ENCODE peak calls at places on chromosomes 3 and 15, in six cellular contexts. P, K, R, A, Y and E are unnamed samples.

GRCh38 chr15:77456746-77457618 is 36.3 kb downstream of the HMG20A start:
- DNase-seq in R (no peak), K (peak; percentile 44), P (no peak), Y (peak; percentile 14), A (no peak), E (no peak)

GRCh38 chr3:50324351-50325144 is 2.0 kb upstream of the HYAL2 start:
- DNase-seq in R (peak; percentile 92), Y (peak; percentile 76), A (peak; percentile 80), P (no peak), K (peak; percentile 61), E (peak; percentile 84)

GRCh38 chr15:80560601-80561025 is 134.5 kb upstream of the ABHD17C start:
- DNase-seq in A (no peak), Y (no peak), R (no peak), P (no peak), K (no peak), E (no peak)

GRCh38 chr15:91099616-91100560 is at the start of gene SV2B:
- DNase-seq in A (peak; percentile 28), R (peak; percentile 83), K (peak; percentile 42), Y (peak; percentile 7), P (peak; percentile 38), E (peak; percentile 47)

GRCh38 chr3:108548304-108548703 is 37.9 kb upstream of the MYH15 start:
- DNase-seq in K (peak; percentile 15), Y (peak; percentile 35), R (no peak), A (peak; percentile 19), P (no peak), E (no peak)

GRCh38 chr3:21979706-21980105 is 228.7 kb upstream of the ZNF385D start:
- DNase-seq in R (no peak), A (peak; percentile 90), P (no peak), Y (no peak), K (peak; percentile 60), E (no peak)

GRCh38 chr3:128784228-128784627 is 58.2 kb downstream of the RAB7A start:
- DNase-seq in K (no peak), A (no peak), R (peak; percentile 82), Y (peak; percentile 21), P (peak; percentile 26), E (peak; percentile 39)

GRCh38 chr3:127604035-127604434 is 5.8 kb downstream of the MCM2 start:
- DNase-seq in A (no peak), Y (no peak), R (no peak), K (no peak), P (no peak), E (no peak)

GRCh38 chr3:122590581-122590980 is 13.1 kb downstream of the PARP15 start:
- DNase-seq in Y (no peak), R (no peak), K (no peak), A (no peak), P (no peak), E (no peak)

GRCh38 chr3:173465112-173465511 is 67.6 kb downstream of the NLGN1 start:
- DNase-seq in Y (peak; percentile 79), P (peak; percentile 3), A (peak; percentile 28), K (peak; percentile 51), R (peak; percentile 6), E (no peak)

DNA sequence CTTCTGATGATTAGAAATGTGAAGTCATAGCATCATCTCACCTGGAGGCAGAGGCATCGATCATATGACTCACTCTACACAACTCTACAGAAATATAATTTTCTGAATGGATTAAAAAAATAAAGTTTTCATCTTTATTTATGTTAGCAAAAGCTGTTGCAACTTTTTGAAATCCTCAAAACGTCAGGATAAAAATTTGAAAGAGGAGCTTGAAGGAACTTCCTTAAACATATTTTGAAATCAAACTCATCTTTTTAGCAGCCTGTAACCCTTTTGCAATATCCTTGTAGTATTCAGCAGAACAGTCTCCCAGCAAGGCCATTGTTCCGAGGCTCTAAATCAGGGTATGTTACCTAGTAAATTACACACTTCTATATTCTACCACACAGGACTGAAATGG is 985.4 kb downstream of the PLOD2 start:
- DNase-seq in A (no peak), R (no peak), Y (no peak), K (no peak), P (no peak), E (no peak)
- H3K4me2 ChIP-seq in A (no peak overlapping the region), R (no peak overlapping the region), Y (no peak overlapping the region), K (no peak overlapping the region), P (no peak overlapping the region), E (no peak overlapping the region)

GRCh38 chr3:147369671-147370123 is 36.6 kb downstream of the ZIC4 start:
- DNase-seq in P (no peak), Y (no peak), A (no peak), K (no peak), R (peak; percentile 74), E (no peak)

GRCh38 chr3:147367676-147368075 is 38.7 kb downstream of the ZIC4 start:
- DNase-seq in K (no peak), R (no peak), A (no peak), Y (no peak), P (no peak), E (no peak)

GRCh38 chr3:147369231-147369630 is 37.1 kb downstream of the ZIC4 start:
- DNase-seq in A (no peak), Y (no peak), K (no peak), P (no peak), R (no peak), E (no peak)

GRCh38 chr3:147368561-147369151 is 37.7 kb downstream of the ZIC4 start:
- DNase-seq in A (no peak), Y (no peak), R (peak; percentile 57), K (no peak), P (no peak), E (no peak)

GRCh38 chr3:147368151-147368550 is 38.2 kb downstream of the ZIC4 start:
- DNase-seq in R (no peak), K (no peak), P (no peak), A (no peak), Y (no peak), E (no peak)
- H3K27me3 ChIP-seq in R (peaks cover 100% of the 10 kb centered on the region), K (peaks cover 71% of the 10 kb centered on the region), P (peaks cover 98% of the 10 kb centered on the region), A (peaks cover 92% of the 10 kb centered on the region), Y (peaks cover 84% of the 10 kb centered on the region), E (peaks cover 95% of the 10 kb centered on the region)

GRCh38 chr3:33377489-33377888 is 62.7 kb downstream of the UBP1 start:
- DNase-seq in P (no peak), R (no peak), Y (no peak), K (no peak), A (no peak), E (no peak)

GRCh38 chr3:33373082-33373437 is 67.1 kb downstream of the UBP1 start:
- DNase-seq in R (no peak), K (no peak), P (no peak), Y (no peak), A (no peak), E (no peak)

GRCh38 chr3:33377931-33378330 is 62.3 kb downstream of the UBP1 start:
- DNase-seq in Y (no peak), R (no peak), A (peak; percentile 73), P (no peak), K (peak; percentile 84), E (no peak)

GRCh38 chr3:33372218-33373081 is 67.8 kb downstream of the UBP1 start:
- DNase-seq in Y (peak; percentile 71), A (peak; percentile 84), R (peak; percentile 72), P (peak; percentile 41), K (peak; percentile 73), E (peak; percentile 63)
- H3K4me2 ChIP-seq in Y (peak overlapping the region; percentile 52), A (peak overlapping the region; percentile 61), R (no peak overlapping the region), P (no peak overlapping the region), K (peak overlapping the region; percentile 71), E (peak overlapping the region; percentile 47)

GRCh38 chr15:73480051-73480450 is 37.1 kb downstream of the REC114 start:
- DNase-seq in K (no peak), Y (no peak), R (no peak), A (no peak), P (no peak), E (no peak)

GRCh38 chr15:73476704-73477216 is 33.8 kb downstream of the REC114 start:
- DNase-seq in Y (no peak), A (no peak), K (no peak), P (no peak), R (no peak), E (no peak)

GRCh38 chr15:73474785-73475184 is 31.8 kb downstream of the REC114 start:
- DNase-seq in A (no peak), R (no peak), P (no peak), Y (no peak), K (no peak), E (no peak)
- H3K27me3 ChIP-seq in A (peaks cover 44% of the 10 kb centered on the region), R (no peaks in the 10 kb centered on the region), P (peaks cover 11% of the 10 kb centered on the region), Y (no peaks in the 10 kb centered on the region), K (peaks cover 8% of the 10 kb centered on the region), E (peaks cover 8% of the 10 kb centered on the region)

GRCh38 chr15:52709172-52709979 is 30.2 kb upstream of the ATOSA start:
- DNase-seq in K (no peak), P (no peak), A (no peak), Y (no peak), R (peak; percentile 89), E (peak; percentile 80)
- H3K4me2 ChIP-seq in K (peak overlapping the region; percentile 63), P (peak overlapping the region; percentile 35), A (no peak overlapping the region), Y (no peak overlapping the region), R (peak overlapping the region; percentile 78), E (peak overlapping the region; percentile 68)

GRCh38 chr3:94734201-94734600 is 671.3 kb downstream of the NSUN3 start:
- DNase-seq in A (no peak), Y (no peak), P (peak; percentile 66), K (no peak), R (peak; percentile 89), E (no peak)
- H3K27me3 ChIP-seq in A (no peaks in the 10 kb centered on the region), Y (no peaks in the 10 kb centered on the region), P (no peaks in the 10 kb centered on the region), K (no peaks in the 10 kb centered on the region), R (peaks cover 99% of the 10 kb centered on the region), E (no peaks in the 10 kb centered on the region)

GRCh38 chr15:78696436-78696835 is 55.4 kb upstream of the CHRNB4 start:
- DNase-seq in Y (no peak), A (no peak), K (no peak), R (no peak), P (no peak), E (no peak)

GRCh38 chr15:78695046-78695671 is 54.1 kb upstream of the CHRNB4 start:
- DNase-seq in R (no peak), Y (no peak), K (no peak), P (no peak), A (peak; percentile 8), E (no peak)

GRCh38 chr15:78695849-78696248 is 54.8 kb upstream of the CHRNB4 start:
- DNase-seq in P (no peak), K (no peak), A (no peak), Y (no peak), R (no peak), E (no peak)

GRCh38 chr15:78691167-78691872 is 50.3 kb upstream of the CHRNB4 start:
- DNase-seq in P (no peak), R (no peak), K (no peak), Y (peak; percentile 18), A (no peak), E (no peak)

DNA sequence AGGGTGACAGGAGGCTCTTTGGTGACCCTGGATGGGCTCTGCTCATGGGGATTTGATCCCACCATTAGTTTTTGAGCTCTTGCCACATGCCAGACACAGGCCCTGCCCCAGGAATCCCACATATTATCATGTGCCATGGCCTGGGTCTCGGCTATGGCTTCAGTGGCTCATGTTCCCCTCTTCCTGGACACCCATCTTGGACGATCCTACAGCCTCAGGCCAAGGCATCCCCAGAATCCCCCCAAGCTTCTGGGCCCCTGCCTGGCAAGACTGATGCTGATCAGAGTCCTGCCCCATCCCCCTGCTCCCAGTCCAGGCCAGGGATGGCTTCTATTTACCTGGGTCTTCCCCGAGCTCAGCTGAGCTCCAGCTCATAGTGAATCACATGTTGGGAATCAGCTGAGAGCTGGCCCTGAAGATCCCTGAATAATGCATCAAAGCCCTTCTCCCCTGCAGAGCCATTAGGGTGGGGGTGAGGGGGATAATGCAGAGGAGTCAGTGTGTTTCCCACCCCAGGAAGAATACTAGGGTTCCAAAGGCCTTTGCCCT is 50.9 kb upstream of the CHRNB4 start:
- DNase-seq in K (no peak), P (no peak), R (no peak), Y (no peak), A (peak; percentile 45), E (no peak)
- H3K4me2 ChIP-seq in K (no peak overlapping the region), P (no peak overlapping the region), R (no peak overlapping the region), Y (no peak overlapping the region), A (no peak overlapping the region), E (no peak overlapping the region)